ENCODE peak calls at places on chromosomes 4 and X, in nine cellular contexts. J is gastrocnemius medialis; Q is CD8-positive, alpha-beta memory T cell; R is WERI-Rb-1; V is AG04449; E is right lobe of liver; C is mammary epithelial cell; F is cardiac muscle cell; X is cardiac fibroblast. L is an unnamed sample.

GRCh38 chr4:159308571-159309340 is 205.9 kb downstream of the RAPGEF2 start:
- DNase-seq in F (no peak), R (no peak), C (peak; percentile 72), J (no peak), E (no peak), Q (no peak), V (no peak), X (no peak), L (no peak)

GRCh38 chrX:111035256-111035655 is 60.7 kb upstream of the PAK3 start:
- DNase-seq in F (no peak), C (no peak), J (no peak), R (no peak), E (no peak), Q (no peak), V (no peak), X (no peak), L (no peak)

GRCh38 chr4:128635141-128635911 is 174.2 kb upstream of the JADE1 start:
- DNase-seq in V (no peak), J (peak; percentile 31), R (no peak), E (peak; percentile 69), F (peak; percentile 51), C (no peak), Q (no peak), X (peak; percentile 96), L (no peak)

GRCh38 chr4:183409463-183409862 is 35.0 kb upstream of the CDKN2AIP start:
- DNase-seq in V (no peak), Q (no peak), X (no peak), C (no peak), R (no peak), F (no peak), J (no peak), E (no peak), L (no peak)

GRCh38 chrX:9729161-9729885 is 36.3 kb downstream of the GPR143 start:
- DNase-seq in V (no peak), E (no peak), C (no peak), Q (no peak), X (no peak), F (no peak), R (no peak), J (no peak), L (no peak)

GRCh38 chr4:119010909-119011606 is 122.4 kb downstream of the SYNPO2 start:
- DNase-seq in C (no peak), X (peak; percentile 27), R (no peak), Q (no peak), F (no peak), E (no peak), J (peak; percentile 94), V (no peak), L (no peak)

GRCh38 chr4:6606465-6607235 is 31.7 kb downstream of the MAN2B2 start:
- DNase-seq in V (no peak), R (no peak), C (no peak), F (no peak), X (no peak), E (no peak), J (no peak), Q (no peak), L (no peak)

GRCh38 chr4:190020790-190021717 is 6.0 kb downstream of the FRG2 start:
- DNase-seq in F (peak; percentile 39), R (peak; percentile 66), X (peak; percentile 40), Q (peak; percentile 52), C (peak; percentile 58), V (no peak), J (no peak), E (peak; percentile 64), L (no peak)

GRCh38 chrX:9804444-9804843 is 18.2 kb downstream of the SHROOM2 start:
- DNase-seq in R (no peak), X (no peak), Q (no peak), J (no peak), V (no peak), C (no peak), E (no peak), F (no peak), L (no peak)

GRCh38 chr4:71783972-71784371 is at the start of gene GC:
- DNase-seq in C (no peak), X (no peak), Q (no peak), R (no peak), J (no peak), V (no peak), F (no peak), E (no peak), L (no peak)

GRCh38 chrX:7242613-7243012 is 94.7 kb upstream of the PUDP start:
- DNase-seq in R (no peak), J (no peak), X (no peak), E (no peak), Q (no peak), V (no peak), C (no peak), F (no peak), L (peak; percentile 49)

GRCh38 chr4:36235306-36235705 is 9.0 kb downstream of the ARAP2 start:
- DNase-seq in R (no peak), Q (no peak), J (no peak), V (no peak), C (peak; percentile 81), X (no peak), F (no peak), E (no peak), L (no peak)

GRCh38 chr4:151955721-151956340 is 195.0 kb upstream of the GATB start:
- DNase-seq in R (no peak), E (no peak), V (peak; percentile 7), X (no peak), Q (no peak), F (no peak), J (no peak), C (peak; percentile 23), L (no peak)

GRCh38 chr4:52983563-52984303 is 121.6 kb downstream of the RASL11B start:
- DNase-seq in X (peak; percentile 75), F (peak; percentile 84), R (no peak), C (peak; percentile 42), E (no peak), Q (no peak), V (no peak), J (no peak), L (no peak)

GRCh38 chr4:128354205-128354821 is 66.7 kb upstream of the PGRMC2 start:
- DNase-seq in R (no peak), J (no peak), E (peak; percentile 72), X (peak; percentile 87), Q (no peak), C (peak; percentile 41), F (no peak), V (peak; percentile 95), L (no peak)

GRCh38 chr4:169404959-169405358 is 134.2 kb upstream of the SH3RF1 start:
- DNase-seq in V (no peak), E (no peak), J (no peak), X (peak; percentile 79), F (no peak), Q (no peak), R (no peak), C (peak; percentile 75), L (no peak)

GRCh38 chr4:150336676-150337412 is 245.1 kb upstream of the MAB21L2 start:
- DNase-seq in E (no peak), C (no peak), F (peak; percentile 35), J (no peak), V (no peak), Q (no peak), X (no peak), R (no peak), L (no peak)

GRCh38 chrX:17167915-17168314 is 207.1 kb upstream of the NHS start:
- DNase-seq in C (peak; percentile 45), X (no peak), E (no peak), Q (no peak), V (no peak), J (no peak), F (no peak), R (no peak), L (no peak)

GRCh38 chr4:147655639-147656038 is 28.3 kb downstream of the PRMT9 start:
- DNase-seq in V (no peak), E (no peak), J (no peak), R (no peak), X (no peak), C (no peak), Q (no peak), F (no peak), L (no peak)

GRCh38 chrX:31546130-31546529 is 474.3 kb upstream of the FTHL17 start:
- DNase-seq in C (peak; percentile 74), E (no peak), X (peak; percentile 78), J (peak; percentile 4), Q (no peak), R (no peak), F (no peak), V (peak; percentile 49), L (no peak)

DNA sequence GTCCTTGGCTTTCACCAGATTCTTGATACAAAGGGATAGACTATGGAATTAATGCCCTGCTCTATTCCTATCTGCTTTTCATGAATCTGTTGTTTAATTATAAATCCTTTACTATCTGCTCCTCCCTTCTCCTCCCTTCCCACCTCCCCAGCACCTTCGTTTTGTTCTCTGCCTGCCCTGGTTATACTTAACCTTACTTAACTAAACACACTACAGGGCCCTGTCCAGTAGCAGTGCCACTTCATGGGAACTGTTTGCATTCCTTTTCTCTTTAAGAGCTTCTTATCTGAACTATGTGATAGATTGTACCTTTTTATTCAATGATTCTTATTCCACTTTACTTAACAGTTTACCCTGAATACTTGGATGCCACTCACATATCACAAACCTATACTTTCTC is 830 bp downstream of the HOPX start:
- DNase-seq in V (no peak), J (no peak), C (no peak), F (peak; percentile 75), X (no peak), R (no peak), E (no peak), Q (no peak), L (no peak)
- H3K4me3 ChIP-seq in V (no peak overlapping the region), J (no peak overlapping the region), C (no peak overlapping the region), F (no peak overlapping the region), X (no peak overlapping the region), R (no peak overlapping the region), E (no peak overlapping the region), Q (no peak overlapping the region), L (no peak overlapping the region)

GRCh38 chrX:153966283-153966688 is 5.3 kb downstream of the HCFC1 start:
- DNase-seq in J (peak; percentile 43), Q (no peak), F (no peak), X (no peak), C (no peak), R (no peak), V (no peak), E (peak; percentile 46), L (no peak)
- H3K4me3 ChIP-seq in J (peak overlapping the region; percentile 1), Q (no peak overlapping the region), F (no peak overlapping the region), X (no peak overlapping the region), C (no peak overlapping the region), R (no peak overlapping the region), V (no peak overlapping the region), E (no peak overlapping the region), L (no peak overlapping the region)

GRCh38 chr4:40264995-40265909 is 68.4 kb downstream of the RHOH start:
- DNase-seq in C (no peak), V (no peak), F (peak; percentile 38), J (no peak), R (no peak), X (peak; percentile 60), E (no peak), Q (peak; percentile 86), L (no peak)
- H3K4me3 ChIP-seq in C (no peak overlapping the region), V (no peak overlapping the region), F (no peak overlapping the region), J (no peak overlapping the region), R (no peak overlapping the region), X (no peak overlapping the region), E (no peak overlapping the region), Q (peak overlapping the region; percentile 55), L (no peak overlapping the region)

DNA sequence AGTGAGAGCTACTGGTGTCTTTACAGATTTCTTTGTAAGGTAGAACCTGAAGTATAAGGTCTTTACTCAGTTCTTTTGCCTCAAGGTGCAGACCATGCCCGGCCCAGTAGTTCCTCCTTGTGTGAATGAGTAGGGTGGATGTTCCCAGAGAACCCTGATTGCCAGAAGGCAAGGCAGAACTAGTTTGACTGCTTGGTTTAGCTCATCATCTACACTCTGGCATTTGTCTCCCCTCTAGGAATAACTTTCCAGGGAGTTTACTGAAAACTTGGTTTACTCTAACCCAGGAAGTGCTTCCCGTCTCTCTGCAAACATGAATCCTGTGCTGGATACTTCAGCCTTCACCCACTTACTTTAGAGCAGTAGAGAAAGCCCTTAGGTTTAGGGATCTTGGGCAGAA is 29.1 kb downstream of the MCUB start:
- DNase-seq in F (no peak), Q (no peak), V (no peak), C (peak; percentile 50), J (no peak), E (no peak), R (no peak), X (no peak), L (no peak)
- H3K4me3 ChIP-seq in F (no peak overlapping the region), Q (no peak overlapping the region), V (no peak overlapping the region), C (no peak overlapping the region), J (no peak overlapping the region), E (no peak overlapping the region), R (no peak overlapping the region), X (no peak overlapping the region), L (no peak overlapping the region)